ENCODE peak calls at places on chromosome 3, in five cellular contexts. One of them, this sample, is unnamed.

GRCh38 chr3:13040381-13041074 is 32.7 kb downstream of the IQSEC1 start:
- DNase-seq in astrocyte of the spinal cord: no peak
- DNase-seq in left lung: peak
- DNase-seq in right atrium auricular region: no peak
- DNase-seq in left ventricle myocardium inferior: no peak
- DNase-seq in this sample: peak

GRCh38 chr3:74862501-74862900 is 248.0 kb upstream of the CNTN3 start:
- DNase-seq in astrocyte of the spinal cord: no peak
- DNase-seq in left lung: no peak
- DNase-seq in right atrium auricular region: no peak
- DNase-seq in left ventricle myocardium inferior: no peak
- DNase-seq in this sample: no peak

GRCh38 chr3:33787328-33788009 is 11.0 kb upstream of the PDCD6IP start:
- DNase-seq in astrocyte of the spinal cord: peak
- DNase-seq in left lung: peak
- DNase-seq in right atrium auricular region: peak
- DNase-seq in left ventricle myocardium inferior: peak
- DNase-seq in this sample: peak

GRCh38 chr3:15800327-15800726 is 2.5 kb upstream of the ANKRD28 start:
- DNase-seq in astrocyte of the spinal cord: no peak
- DNase-seq in left lung: no peak
- DNase-seq in right atrium auricular region: no peak
- DNase-seq in left ventricle myocardium inferior: no peak
- DNase-seq in this sample: no peak

GRCh38 chr3:65871305-65872141 is 167.2 kb downstream of the MAGI1 start:
- DNase-seq in astrocyte of the spinal cord: peak
- DNase-seq in left lung: no peak
- DNase-seq in right atrium auricular region: no peak
- DNase-seq in left ventricle myocardium inferior: peak
- DNase-seq in this sample: no peak

GRCh38 chr3:126261037-126261436 is 80.7 kb upstream of the ALDH1L1 start:
- DNase-seq in astrocyte of the spinal cord: peak
- DNase-seq in left lung: no peak
- DNase-seq in right atrium auricular region: peak
- DNase-seq in left ventricle myocardium inferior: peak
- DNase-seq in this sample: no peak

GRCh38 chr3:64814360-64814759 is 126.6 kb upstream of the ADAMTS9 start:
- DNase-seq in astrocyte of the spinal cord: no peak
- DNase-seq in left lung: no peak
- DNase-seq in right atrium auricular region: no peak
- DNase-seq in left ventricle myocardium inferior: no peak
- DNase-seq in this sample: no peak

GRCh38 chr3:32882180-32882579 is 64.4 kb downstream of the TRIM71 start:
- DNase-seq in astrocyte of the spinal cord: no peak
- DNase-seq in left lung: no peak
- DNase-seq in right atrium auricular region: no peak
- DNase-seq in left ventricle myocardium inferior: no peak
- DNase-seq in this sample: no peak

GRCh38 chr3:53846134-53846850 is at the start of the genes CHDH and IL17RB:
- DNase-seq in astrocyte of the spinal cord: no peak
- DNase-seq in left lung: peak
- DNase-seq in right atrium auricular region: no peak
- DNase-seq in left ventricle myocardium inferior: peak
- DNase-seq in this sample: peak

GRCh38 chr3:24258260-24258659 is 236.4 kb downstream of the THRB start:
- DNase-seq in astrocyte of the spinal cord: no peak
- DNase-seq in left lung: no peak
- DNase-seq in right atrium auricular region: no peak
- DNase-seq in left ventricle myocardium inferior: no peak
- DNase-seq in this sample: no peak

GRCh38 chr3:78919021-78919755 is 848.6 kb downstream of the ROBO1 start:
- DNase-seq in astrocyte of the spinal cord: peak
- DNase-seq in left lung: no peak
- DNase-seq in right atrium auricular region: no peak
- DNase-seq in left ventricle myocardium inferior: no peak
- DNase-seq in this sample: no peak

GRCh38 chr3:100941046-100941445 is 52.2 kb downstream of the ABI3BP start:
- DNase-seq in astrocyte of the spinal cord: no peak
- DNase-seq in left lung: no peak
- DNase-seq in right atrium auricular region: peak
- DNase-seq in left ventricle myocardium inferior: peak
- DNase-seq in this sample: no peak

GRCh38 chr3:45580142-45580541 is 14.4 kb upstream of the LIMD1 start:
- DNase-seq in astrocyte of the spinal cord: no peak
- DNase-seq in left lung: no peak
- DNase-seq in right atrium auricular region: no peak
- DNase-seq in left ventricle myocardium inferior: no peak
- DNase-seq in this sample: no peak

GRCh38 chr3:186320862-186321568 is 41.0 kb downstream of the DGKG start:
- DNase-seq in astrocyte of the spinal cord: no peak
- DNase-seq in left lung: no peak
- DNase-seq in right atrium auricular region: no peak
- DNase-seq in left ventricle myocardium inferior: no peak
- DNase-seq in this sample: no peak

GRCh38 chr3:135456182-135456790 is 509.2 kb upstream of the PPP2R3A start:
- DNase-seq in astrocyte of the spinal cord: no peak
- DNase-seq in left lung: peak
- DNase-seq in right atrium auricular region: no peak
- DNase-seq in left ventricle myocardium inferior: no peak
- DNase-seq in this sample: no peak

GRCh38 chr3:110755345-110755744 is 316.3 kb upstream of the NECTIN3 start:
- DNase-seq in astrocyte of the spinal cord: no peak
- DNase-seq in left lung: no peak
- DNase-seq in right atrium auricular region: no peak
- DNase-seq in left ventricle myocardium inferior: no peak
- DNase-seq in this sample: no peak

GRCh38 chr3:61954097-61954528 is 392.7 kb downstream of the PTPRG start:
- DNase-seq in astrocyte of the spinal cord: peak
- DNase-seq in left lung: no peak
- DNase-seq in right atrium auricular region: no peak
- DNase-seq in left ventricle myocardium inferior: no peak
- DNase-seq in this sample: no peak

GRCh38 chr3:158920375-158920774 is 118.5 kb downstream of the MFSD1 start:
- DNase-seq in astrocyte of the spinal cord: peak
- DNase-seq in left lung: no peak
- DNase-seq in right atrium auricular region: no peak
- DNase-seq in left ventricle myocardium inferior: no peak
- DNase-seq in this sample: no peak

GRCh38 chr3:152538518-152538917 is 269.8 kb downstream of the MBNL1 start:
- DNase-seq in astrocyte of the spinal cord: no peak
- DNase-seq in left lung: no peak
- DNase-seq in right atrium auricular region: no peak
- DNase-seq in left ventricle myocardium inferior: no peak
- DNase-seq in this sample: no peak

GRCh38 chr3:180135101-180135500 is 98.4 kb upstream of the PEX5L start:
- DNase-seq in astrocyte of the spinal cord: no peak
- DNase-seq in left lung: no peak
- DNase-seq in right atrium auricular region: no peak
- DNase-seq in left ventricle myocardium inferior: no peak
- DNase-seq in this sample: no peak

GRCh38 chr3:48716508-48716981 is 476 bp downstream of the IP6K2 start:
- DNase-seq in astrocyte of the spinal cord: no peak
- DNase-seq in left lung: no peak
- DNase-seq in right atrium auricular region: no peak
- DNase-seq in left ventricle myocardium inferior: no peak
- DNase-seq in this sample: peak

GRCh38 chr3:186871403-186871924 is 29.0 kb downstream of the ADIPOQ start:
- DNase-seq in astrocyte of the spinal cord: no peak
- DNase-seq in left lung: no peak
- DNase-seq in right atrium auricular region: no peak
- DNase-seq in left ventricle myocardium inferior: no peak
- DNase-seq in this sample: no peak

GRCh38 chr3:143586565-143586964 is 261.7 kb downstream of the SLC9A9 start:
- DNase-seq in astrocyte of the spinal cord: peak
- DNase-seq in left lung: no peak
- DNase-seq in right atrium auricular region: no peak
- DNase-seq in left ventricle myocardium inferior: no peak
- DNase-seq in this sample: no peak

GRCh38 chr3:60755094-60755493 is 496.2 kb downstream of the FHIT start:
- DNase-seq in astrocyte of the spinal cord: no peak
- DNase-seq in left lung: no peak
- DNase-seq in right atrium auricular region: no peak
- DNase-seq in left ventricle myocardium inferior: no peak
- DNase-seq in this sample: no peak

GRCh38 chr3:48415251-48415953 is 14.5 kb downstream of the PLXNB1 start:
- DNase-seq in astrocyte of the spinal cord: no peak
- DNase-seq in left lung: peak
- DNase-seq in right atrium auricular region: no peak
- DNase-seq in left ventricle myocardium inferior: no peak
- DNase-seq in this sample: no peak

GRCh38 chr3:23776352-23776891 is 29.3 kb upstream of the UBE2E1 start:
- DNase-seq in astrocyte of the spinal cord: peak
- DNase-seq in left lung: no peak
- DNase-seq in right atrium auricular region: no peak
- DNase-seq in left ventricle myocardium inferior: no peak
- DNase-seq in this sample: no peak

GRCh38 chr3:149813367-149814281 is 609 bp downstream of the RNF13 start:
- DNase-seq in astrocyte of the spinal cord: peak
- DNase-seq in left lung: no peak
- DNase-seq in right atrium auricular region: no peak
- DNase-seq in left ventricle myocardium inferior: no peak
- DNase-seq in this sample: no peak

GRCh38 chr3:111797035-111797717 is 61.9 kb upstream of the PHLDB2 start:
- DNase-seq in astrocyte of the spinal cord: no peak
- DNase-seq in left lung: no peak
- DNase-seq in right atrium auricular region: no peak
- DNase-seq in left ventricle myocardium inferior: no peak
- DNase-seq in this sample: no peak

GRCh38 chr3:126551839-126552687 is 6.7 kb downstream of the C3orf22 start:
- DNase-seq in astrocyte of the spinal cord: no peak
- DNase-seq in left lung: peak
- DNase-seq in right atrium auricular region: peak
- DNase-seq in left ventricle myocardium inferior: no peak
- DNase-seq in this sample: no peak

GRCh38 chr3:170007031-170007663 is 30.6 kb upstream of the GPR160 start:
- DNase-seq in astrocyte of the spinal cord: peak
- DNase-seq in left lung: no peak
- DNase-seq in right atrium auricular region: no peak
- DNase-seq in left ventricle myocardium inferior: no peak
- DNase-seq in this sample: no peak

GRCh38 chr3:48847586-48848423 is at the start of gene PRKAR2A:
- DNase-seq in astrocyte of the spinal cord: peak
- DNase-seq in left lung: peak
- DNase-seq in right atrium auricular region: peak
- DNase-seq in left ventricle myocardium inferior: peak
- DNase-seq in this sample: peak

GRCh38 chr3:183824761-183825379 is 507 bp downstream of the MAP6D1 start:
- DNase-seq in astrocyte of the spinal cord: no peak
- DNase-seq in left lung: no peak
- DNase-seq in right atrium auricular region: no peak
- DNase-seq in left ventricle myocardium inferior: no peak
- DNase-seq in this sample: peak
- TF ChIP-seq CTCF in astrocyte of the spinal cord: no peak
- TF ChIP-seq CTCF in left lung: no peak
- TF ChIP-seq CTCF in right atrium auricular region: peak
- TF ChIP-seq CTCF in left ventricle myocardium inferior: no peak
- TF ChIP-seq CTCF in this sample: no peak

GRCh38 chr3:37256447-37256846 is 82.1 kb upstream of the LRRFIP2 start:
- DNase-seq in astrocyte of the spinal cord: no peak
- DNase-seq in left lung: no peak
- DNase-seq in right atrium auricular region: no peak
- DNase-seq in left ventricle myocardium inferior: no peak
- DNase-seq in this sample: no peak
- TF ChIP-seq CTCF in astrocyte of the spinal cord: peak
- TF ChIP-seq CTCF in left lung: no peak
- TF ChIP-seq CTCF in right atrium auricular region: peak
- TF ChIP-seq CTCF in left ventricle myocardium inferior: peak
- TF ChIP-seq CTCF in this sample: no peak

GRCh38 chr3:133487920-133488540 is 85.5 kb upstream of the CDV3 start:
- DNase-seq in astrocyte of the spinal cord: no peak
- DNase-seq in left lung: no peak
- DNase-seq in right atrium auricular region: no peak
- DNase-seq in left ventricle myocardium inferior: no peak
- DNase-seq in this sample: no peak
- TF ChIP-seq CTCF in astrocyte of the spinal cord: peak
- TF ChIP-seq CTCF in left lung: peak
- TF ChIP-seq CTCF in right atrium auricular region: peak
- TF ChIP-seq CTCF in left ventricle myocardium inferior: peak
- TF ChIP-seq CTCF in this sample: no peak

GRCh38 chr3:77506384-77506783 is 466.5 kb downstream of the ROBO2 start:
- DNase-seq in astrocyte of the spinal cord: no peak
- DNase-seq in left lung: no peak
- DNase-seq in right atrium auricular region: no peak
- DNase-seq in left ventricle myocardium inferior: no peak
- DNase-seq in this sample: no peak
- TF ChIP-seq CTCF in astrocyte of the spinal cord: no peak
- TF ChIP-seq CTCF in left lung: no peak
- TF ChIP-seq CTCF in right atrium auricular region: no peak
- TF ChIP-seq CTCF in left ventricle myocardium inferior: no peak
- TF ChIP-seq CTCF in this sample: no peak

DNA sequence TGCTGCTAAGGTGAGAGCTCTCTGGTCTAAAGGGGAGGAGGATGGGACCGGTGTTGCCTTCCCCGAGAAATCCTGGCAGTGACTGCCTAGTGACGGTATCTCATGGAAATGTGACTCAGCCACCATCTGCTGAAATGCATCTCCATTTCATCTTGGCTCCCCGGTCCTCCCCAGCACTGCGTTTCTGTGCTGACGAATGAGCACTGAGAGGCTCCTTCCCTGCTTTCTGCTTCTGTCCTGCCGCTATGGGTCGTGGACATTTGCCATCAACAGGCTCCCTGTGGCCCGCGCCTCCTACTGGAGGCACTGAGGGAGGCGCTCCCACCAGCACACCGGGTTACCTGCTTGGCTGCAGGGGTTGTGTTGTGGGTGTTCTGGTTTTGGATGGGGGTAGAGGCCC is 13.5 kb upstream of the SEC13 start:
- DNase-seq in astrocyte of the spinal cord: peak
- DNase-seq in left lung: no peak
- DNase-seq in right atrium auricular region: no peak
- DNase-seq in left ventricle myocardium inferior: no peak
- DNase-seq in this sample: no peak
- TF ChIP-seq CTCF in astrocyte of the spinal cord: peak
- TF ChIP-seq CTCF in left lung: no peak
- TF ChIP-seq CTCF in right atrium auricular region: no peak
- TF ChIP-seq CTCF in left ventricle myocardium inferior: no peak
- TF ChIP-seq CTCF in this sample: no peak

GRCh38 chr3:128620268-128620691 is 30.3 kb downstream of the RPN1 start:
- DNase-seq in astrocyte of the spinal cord: no peak
- DNase-seq in left lung: no peak
- DNase-seq in right atrium auricular region: no peak
- DNase-seq in left ventricle myocardium inferior: no peak
- DNase-seq in this sample: no peak
- TF ChIP-seq CTCF in astrocyte of the spinal cord: no peak
- TF ChIP-seq CTCF in left lung: no peak
- TF ChIP-seq CTCF in right atrium auricular region: no peak
- TF ChIP-seq CTCF in left ventricle myocardium inferior: no peak
- TF ChIP-seq CTCF in this sample: no peak

GRCh38 chr3:72932416-72932815 is 44.6 kb downstream of the GXYLT2 start:
- DNase-seq in astrocyte of the spinal cord: no peak
- DNase-seq in left lung: no peak
- DNase-seq in right atrium auricular region: no peak
- DNase-seq in left ventricle myocardium inferior: no peak
- DNase-seq in this sample: no peak

DNA sequence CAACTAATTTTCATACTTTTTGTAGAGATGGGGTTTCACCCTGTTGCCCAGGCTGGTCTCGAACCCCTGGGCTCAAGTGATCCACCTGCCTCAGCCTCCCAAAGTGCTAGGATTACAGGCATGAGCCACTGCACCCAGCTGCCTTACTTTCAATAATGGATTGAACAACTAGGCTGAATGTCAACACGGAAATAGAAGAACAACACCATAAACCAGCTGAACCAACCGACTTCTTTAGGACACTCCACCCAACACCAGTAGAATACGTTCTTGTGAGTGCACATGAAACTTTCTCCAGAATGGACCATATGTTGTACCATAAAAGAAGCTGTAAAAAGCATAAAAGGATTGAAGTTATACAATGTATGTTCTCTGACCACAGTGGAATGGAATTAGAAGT is 42.9 kb downstream of the GXYLT2 start:
- DNase-seq in astrocyte of the spinal cord: no peak
- DNase-seq in left lung: no peak
- DNase-seq in right atrium auricular region: no peak
- DNase-seq in left ventricle myocardium inferior: no peak
- DNase-seq in this sample: no peak
- TF ChIP-seq CTCF in astrocyte of the spinal cord: no peak
- TF ChIP-seq CTCF in left lung: no peak
- TF ChIP-seq CTCF in right atrium auricular region: no peak
- TF ChIP-seq CTCF in left ventricle myocardium inferior: no peak
- TF ChIP-seq CTCF in this sample: no peak

This sample was measured in activated B cell treated with CpG ODN at 0.5 μM for 24 hours.